ENCODE peak calls at places on chromosomes 4 and X, in nine cellular contexts. W is stomach, E is GM23248, M is heart left ventricle, P is tibial artery, T is Karpas-422, L is NT2/D1, H is heart right ventricle, A is HFF-Myc. D is an unnamed sample.

GRCh38 chrX:118976599-118977340 is 2.4 kb downstream of the LONRF3 start:
- DNase-seq in W (peak; percentile 75), E (peak; percentile 31), M (peak; percentile 42), P (peak; percentile 79), T (peak; percentile 58), L (no peak), H (peak; percentile 39), A (no peak), D (no peak)

GRCh38 chrX:119502727-119503483 is 34.7 kb downstream of the SLC25A5 start:
- DNase-seq in W (peak; percentile 71), E (peak; percentile 82), M (no peak), P (peak; percentile 69), T (no peak), L (no peak), H (no peak), A (no peak), D (peak; percentile 58)

GRCh38 chr4:123977623-123978022 is 581.0 kb downstream of the SPRY1 start:
- DNase-seq in W (no peak), E (peak; percentile 22), M (no peak), P (no peak), T (no peak), L (no peak), H (no peak), A (no peak), D (no peak)

GRCh38 chrX:107450823-107451509 is 1.5 kb downstream of the FRMPD3 start:
- DNase-seq in W (no peak), E (peak; percentile 31), M (no peak), P (no peak), T (peak; percentile 87), L (peak; percentile 38), H (no peak), A (no peak), D (no peak)

GRCh38 chrX:33252306-33252825 is 41.0 kb upstream of the DMD start:
- DNase-seq in W (no peak), E (no peak), M (no peak), P (no peak), T (no peak), L (peak; percentile 2), H (no peak), A (no peak), D (no peak)

GRCh38 chr4:150237110-150237852 is 159.0 kb downstream of the DCLK2 start:
- DNase-seq in W (no peak), E (peak; percentile 95), M (no peak), P (no peak), T (no peak), L (no peak), H (no peak), A (peak; percentile 93), D (no peak)

GRCh38 chr4:95627709-95628108 is 78.9 kb upstream of the UNC5C start:
- DNase-seq in W (no peak), E (no peak), M (no peak), P (no peak), T (no peak), L (no peak), H (no peak), A (no peak), D (no peak)

GRCh38 chr4:27018910-27019309 is 158.3 kb downstream of the STIM2 start:
- DNase-seq in W (no peak), E (no peak), M (no peak), P (no peak), T (no peak), L (no peak), H (no peak), A (no peak), D (no peak)

GRCh38 chr4:85762204-85762884 is 287.4 kb downstream of the ARHGAP24 start:
- DNase-seq in W (peak; percentile 36), E (peak; percentile 96), M (no peak), P (no peak), T (no peak), L (no peak), H (no peak), A (no peak), D (no peak)

GRCh38 chr4:85761803-85762202 is 286.9 kb downstream of the ARHGAP24 start:
- DNase-seq in W (peak; percentile 46), E (peak; percentile 50), M (peak; percentile 66), P (peak; percentile 73), T (no peak), L (no peak), H (no peak), A (no peak), D (no peak)

GRCh38 chr4:85756938-85757337 is 282.0 kb downstream of the ARHGAP24 start:
- DNase-seq in W (no peak), E (peak; percentile 79), M (no peak), P (no peak), T (peak; percentile 70), L (no peak), H (no peak), A (no peak), D (no peak)

GRCh38 chr4:85760521-85760920 is 285.6 kb downstream of the ARHGAP24 start:
- DNase-seq in W (no peak), E (no peak), M (no peak), P (no peak), T (no peak), L (no peak), H (peak; percentile 22), A (no peak), D (no peak)

DNA sequence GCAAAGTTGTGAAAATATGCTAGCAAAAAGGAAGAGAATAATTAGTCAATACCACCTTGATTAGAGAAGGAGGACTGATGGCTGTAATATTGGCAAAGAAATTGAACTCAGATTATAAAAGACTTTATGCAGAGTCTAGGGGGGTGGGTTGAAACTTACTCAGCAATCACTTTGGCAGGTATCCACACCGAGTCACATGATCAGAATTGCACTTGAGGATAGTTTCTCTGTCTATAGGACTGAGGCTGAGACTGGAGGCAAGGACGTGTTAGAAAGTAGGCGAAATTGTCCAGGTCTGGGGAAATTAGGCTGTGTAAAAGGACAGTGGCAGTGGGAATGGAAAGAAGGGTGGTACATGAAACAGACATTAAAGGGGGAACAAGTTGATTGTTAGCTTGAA is 284.4 kb downstream of the ARHGAP24 start:
- DNase-seq in W (no peak), E (no peak), M (no peak), P (no peak), T (no peak), L (no peak), H (no peak), A (no peak), D (no peak)
- H3K4me3 ChIP-seq in W (no peak overlapping the region), E (no peak overlapping the region), M (no peak overlapping the region), P (no peak overlapping the region), T (no peak overlapping the region), L (no peak overlapping the region), H (no peak overlapping the region), A (no peak overlapping the region), D (no peak overlapping the region)

DNA sequence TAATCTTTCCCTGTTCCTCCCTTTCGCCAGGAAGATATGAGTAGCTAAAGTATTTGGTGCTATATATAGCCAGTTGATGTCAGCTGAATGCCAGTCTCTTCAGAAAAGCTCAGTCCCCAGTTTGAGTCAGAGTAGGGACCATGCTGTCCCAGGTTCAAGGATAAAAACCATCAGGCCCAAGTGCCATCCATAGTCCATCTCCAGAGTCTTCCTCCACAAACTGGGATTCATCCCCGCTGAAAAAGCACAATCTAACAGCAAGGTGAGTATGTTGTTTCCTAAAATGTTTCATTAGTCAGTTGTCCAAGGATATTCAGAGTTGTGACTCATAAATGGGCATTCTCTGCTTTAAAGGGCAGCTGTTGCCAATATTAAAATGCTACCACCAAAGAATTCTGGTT is at the start of gene MYOZ2:
- DNase-seq in W (no peak), E (peak; percentile 67), M (no peak), P (no peak), T (no peak), L (no peak), H (no peak), A (no peak), D (no peak)
- H3K4me3 ChIP-seq in W (no peak within 1 kb of the TSS), E (no peak within 1 kb of the TSS), M (peak within 1 kb of the TSS; percentile 42), P (no peak within 1 kb of the TSS), T (no peak within 1 kb of the TSS), L (no peak within 1 kb of the TSS), H (peak within 1 kb of the TSS; percentile 51), A (no peak within 1 kb of the TSS), D (no peak within 1 kb of the TSS)

GRCh38 chr4:56505269-56506109 is at the start of gene ARL9:
- DNase-seq in W (peak; percentile 70), E (peak; percentile 85), M (peak; percentile 47), P (peak; percentile 69), T (no peak), L (peak; percentile 28), H (peak; percentile 38), A (peak; percentile 37), D (no peak)

GRCh38 chr4:56512166-56512565 is 6.6 kb downstream of the ARL9 start:
- DNase-seq in W (no peak), E (peak; percentile 73), M (no peak), P (no peak), T (no peak), L (no peak), H (no peak), A (no peak), D (no peak)

GRCh38 chr4:56511098-56511497 is 5.5 kb downstream of the ARL9 start:
- DNase-seq in W (no peak), E (no peak), M (peak; percentile 35), P (no peak), T (no peak), L (no peak), H (no peak), A (no peak), D (no peak)

DNA sequence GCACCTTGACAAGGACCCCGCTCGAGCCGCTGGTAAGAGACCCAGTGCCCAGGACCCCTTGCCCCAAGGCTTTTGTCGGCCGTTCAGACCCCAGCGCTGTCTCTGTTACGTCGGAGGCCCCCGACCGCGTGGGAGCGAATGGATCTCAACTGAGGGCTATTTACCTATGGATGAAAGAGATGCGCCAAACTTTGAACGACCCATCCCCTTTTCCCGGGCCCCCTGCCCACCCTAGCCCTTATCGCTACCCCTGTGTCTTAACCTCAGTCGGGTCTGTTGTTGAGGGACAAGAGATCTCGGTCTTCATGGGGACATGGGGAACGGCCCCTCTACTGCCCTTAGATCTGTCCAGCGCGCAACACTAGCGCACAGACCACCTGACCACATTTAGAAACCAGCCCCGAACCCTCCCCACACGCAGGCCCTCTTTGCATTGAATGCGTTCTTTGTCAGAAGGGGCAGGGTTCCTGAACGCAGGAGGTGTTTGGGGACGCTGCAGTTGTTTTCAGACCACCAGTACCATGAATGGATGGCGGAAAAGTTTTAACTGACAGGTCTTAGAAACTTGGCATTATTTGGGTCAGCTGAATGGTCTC is 617 bp downstream of the ARL9 start:
- DNase-seq in W (no peak), E (peak; percentile 10), M (no peak), P (no peak), T (no peak), L (no peak), H (no peak), A (no peak), D (no peak)
- H3K4me3 ChIP-seq in W (peak overlapping the region; percentile 59), E (peak overlapping the region; percentile 89), M (no peak overlapping the region), P (peak overlapping the region; percentile 59), T (no peak overlapping the region), L (peak overlapping the region; percentile 33), H (peak overlapping the region; percentile 72), A (peak overlapping the region; percentile 65), D (no peak overlapping the region)

GRCh38 chr4:94430416-94430815 is 21.3 kb upstream of the PDLIM5 start:
- DNase-seq in W (no peak), E (no peak), M (no peak), P (no peak), T (no peak), L (no peak), H (no peak), A (no peak), D (no peak)

GRCh38 chr4:94426783-94427182 is 25.0 kb upstream of the PDLIM5 start:
- DNase-seq in W (no peak), E (no peak), M (no peak), P (no peak), T (no peak), L (no peak), H (no peak), A (no peak), D (no peak)

GRCh38 chr4:94434505-94434904 is 17.2 kb upstream of the PDLIM5 start:
- DNase-seq in W (no peak), E (no peak), M (no peak), P (no peak), T (no peak), L (no peak), H (no peak), A (no peak), D (no peak)

GRCh38 chr4:94431388-94431787 is 20.4 kb upstream of the PDLIM5 start:
- DNase-seq in W (no peak), E (no peak), M (no peak), P (no peak), T (no peak), L (no peak), H (no peak), A (no peak), D (no peak)

DNA sequence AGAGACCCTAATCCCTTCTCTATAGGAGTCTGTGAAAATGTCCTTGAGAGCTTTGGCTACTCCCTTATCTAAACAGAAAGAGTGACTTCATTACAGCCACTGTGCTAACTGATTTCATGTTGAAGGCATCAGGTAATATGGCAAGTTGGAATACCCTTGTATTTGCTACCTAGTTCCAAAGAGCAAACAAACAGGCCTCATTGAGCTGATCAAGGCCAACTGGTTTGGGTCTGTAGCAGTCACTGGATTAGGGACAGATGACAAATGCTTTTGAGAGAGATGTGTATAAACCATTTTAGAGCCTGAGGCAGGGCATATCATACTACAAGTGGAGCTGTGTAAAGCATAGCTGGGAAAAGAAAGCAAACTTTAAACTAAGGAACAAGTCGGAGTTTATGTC is 22.9 kb upstream of the PDLIM5 start:
- DNase-seq in W (no peak), E (no peak), M (no peak), P (no peak), T (no peak), L (no peak), H (no peak), A (no peak), D (no peak)
- H3K4me3 ChIP-seq in W (no peak overlapping the region), E (no peak overlapping the region), M (no peak overlapping the region), P (no peak overlapping the region), T (no peak overlapping the region), L (no peak overlapping the region), H (no peak overlapping the region), A (no peak overlapping the region), D (no peak overlapping the region)